ENCODE peak calls at places on chromosomes 4 and X, in four cellular contexts. V, B, M and Q are unnamed samples.

GRCh38 chrX:23938690-23939089 is 30.9 kb downstream of the CXorf58 start:
- DNase-seq in M (no peak), V (no peak), B (no peak), Q (no peak)

GRCh38 chr4:8542776-8543525 is 37.2 kb upstream of the GPR78 start:
- DNase-seq in V (peak), B (peak), M (no peak), Q (no peak)

GRCh38 chrX:131827935-131828334 is 195.2 kb upstream of the STK26 start:
- DNase-seq in V (no peak), M (no peak), B (no peak), Q (no peak)

GRCh38 chr4:55445921-55446577 is 50.3 kb downstream of the TMEM165 start:
- DNase-seq in M (peak), B (peak), V (peak), Q (peak)

GRCh38 chrX:72006461-72006860 is 95.8 kb downstream of the NHSL2 start:
- DNase-seq in B (no peak), V (no peak), M (no peak), Q (no peak)

GRCh38 chr4:17722361-17722710 is 59.1 kb downstream of the FAM184B start:
- DNase-seq in M (no peak), V (no peak), B (no peak), Q (no peak)

GRCh38 chrX:78517124-78517523 is 142.0 kb downstream of the RTL3 start:
- DNase-seq in V (no peak), M (no peak), B (no peak), Q (no peak)

GRCh38 chrX:118644378-118644777 is 83.0 kb upstream of the IL13RA1 start:
- DNase-seq in B (peak), M (peak), V (no peak), Q (no peak)

GRCh38 chr4:168566736-168567135 is 69.9 kb downstream of the PALLD start:
- DNase-seq in V (no peak), M (no peak), B (no peak), Q (no peak)

GRCh38 chrX:70044541-70045245 is 5.0 kb downstream of the AWAT2 start:
- DNase-seq in B (peak), M (no peak), V (no peak), Q (no peak)

GRCh38 chr4:97013309-97014106 is 1129.8 kb downstream of the STPG2 start:
- DNase-seq in M (peak), B (no peak), V (no peak), Q (no peak)

GRCh38 chrX:69366183-69366582 is 137.9 kb upstream of the NALF2 start:
- DNase-seq in M (no peak), V (no peak), B (no peak), Q (no peak)

GRCh38 chr4:81921757-81922159 is 450.1 kb upstream of the RASGEF1B start:
- DNase-seq in V (no peak), B (no peak), M (no peak), Q (no peak)

GRCh38 chr4:168218663-168219062 is 99.9 kb downstream of the DDX60 start:
- DNase-seq in V (peak), M (peak), B (peak), Q (peak)

GRCh38 chr4:42347076-42347475 is 50.2 kb upstream of the SHISA3 start:
- DNase-seq in B (no peak), V (no peak), M (no peak), Q (no peak)

GRCh38 chrX:18668468-18668867 is 3.4 kb downstream of the RS1 start:
- DNase-seq in V (no peak), M (no peak), B (no peak), Q (no peak)